ENCODE peak calls at places on chromosomes 6 and 20, in eight cellular contexts. S is mesenteric fat pad, J is mucosa of gallbladder, B is NCI-H446, G is nephron progenitor cell, H is NCI-H748 treated with DMSO at 0.1 percent for 48 hours, Y is foreskin melanocyte, V is G401. U is an unnamed sample.

GRCh38 chr6:63573899-63574553 is 1.7 kb downstream of the LOC128125822 start:
- DNase-seq in Y (peak), H (peak), B (peak), V (peak), J (peak), G (peak), S (no peak), U (peak)

GRCh38 chr6:158634695-158635426 is 9.7 kb downstream of the DYNLT1 start:
- DNase-seq in Y (no peak), B (no peak), S (no peak), G (no peak), H (no peak), J (no peak), V (no peak), U (no peak)

GRCh38 chr6:149080511-149080910 is 237.0 kb upstream of the TAB2 start:
- DNase-seq in Y (no peak), S (no peak), V (no peak), G (no peak), B (no peak), J (no peak), H (no peak), U (no peak)

GRCh38 chr6:33672808-33673207 is 38.7 kb downstream of the UQCC2 start:
- DNase-seq in J (peak), S (no peak), V (no peak), Y (peak), B (no peak), H (no peak), G (peak), U (no peak)

GRCh38 chr20:10179574-10180298 is 38.9 kb upstream of the SNAP25 start:
- DNase-seq in J (no peak), G (peak), V (no peak), Y (no peak), H (no peak), B (no peak), S (no peak), U (peak)

GRCh38 chr20:47740225-47741184 is 44.8 kb downstream of the SULF2 start:
- DNase-seq in H (peak), S (no peak), B (no peak), Y (no peak), J (no peak), G (no peak), V (no peak), U (no peak)

GRCh38 chr20:11810316-11811130 is 107.2 kb upstream of the BTBD3 start:
- DNase-seq in G (no peak), J (no peak), V (peak), H (no peak), B (no peak), Y (no peak), S (no peak), U (peak)

GRCh38 chr6:21885532-21886089 is 292.1 kb downstream of the SOX4 start:
- DNase-seq in S (no peak), Y (peak), V (peak), H (no peak), B (peak), G (peak), J (peak), U (no peak)

GRCh38 chr20:33653900-33654596 is 8.1 kb upstream of the C20orf144 start:
- DNase-seq in G (no peak), S (no peak), H (peak), J (peak), V (no peak), Y (no peak), B (no peak), U (peak)

GRCh38 chr20:46087161-46087560 is 2.6 kb downstream of the NCOA5 start:
- DNase-seq in B (no peak), J (no peak), G (no peak), Y (no peak), H (no peak), S (no peak), V (no peak), U (no peak)

GRCh38 chr6:6695711-6696048 is 107.2 kb downstream of the LY86 start:
- DNase-seq in B (peak), J (no peak), G (no peak), H (no peak), S (no peak), Y (no peak), V (no peak), U (no peak)

GRCh38 chr6:31131595-31131994 is 7.3 kb downstream of the PSORS1C2 start:
- DNase-seq in S (no peak), J (no peak), G (no peak), H (no peak), V (no peak), Y (no peak), B (no peak), U (no peak)

GRCh38 chr6:80009531-80009930 is 5.1 kb downstream of the TTK start:
- DNase-seq in H (no peak), S (no peak), J (no peak), Y (no peak), B (no peak), V (no peak), G (no peak), U (no peak)

GRCh38 chr6:144064402-144064830 is 31.0 kb downstream of the SF3B5 start:
- DNase-seq in S (peak), V (peak), H (peak), G (peak), B (no peak), J (peak), Y (no peak), U (peak)

GRCh38 chr20:1336699-1337387 is 7.9 kb upstream of the SDCBP2 start:
- DNase-seq in S (peak), G (no peak), V (peak), B (no peak), J (peak), H (peak), Y (no peak), U (no peak)

GRCh38 chr6:106617857-106618256 is 11.4 kb downstream of the RTN4IP1 start:
- DNase-seq in S (no peak), Y (no peak), J (no peak), V (no peak), G (no peak), B (no peak), H (no peak), U (no peak)

GRCh38 chr6:30770164-30770563 is 25.8 kb upstream of the IER3 start:
- DNase-seq in B (no peak), H (no peak), S (no peak), Y (no peak), J (no peak), G (no peak), V (no peak), U (no peak)

GRCh38 chr6:108561742-108562502 is 1.2 kb downstream of the FOXO3 start:
- DNase-seq in S (no peak), Y (no peak), H (peak), B (no peak), J (peak), V (peak), G (peak), U (no peak)

GRCh38 chr6:76250666-76251065 is 178.2 kb upstream of the IMPG1 start:
- DNase-seq in B (no peak), V (no peak), J (no peak), Y (no peak), H (no peak), S (no peak), G (no peak), U (no peak)

GRCh38 chr6:40426341-40427066 is 160.7 kb downstream of the LRFN2 start:
- DNase-seq in G (no peak), V (peak), J (no peak), Y (no peak), H (no peak), B (peak), S (no peak), U (no peak)

GRCh38 chr6:155274533-155274932 is 10.7 kb downstream of the CLDN20 start:
- DNase-seq in Y (no peak), H (no peak), G (no peak), J (no peak), B (no peak), S (no peak), V (no peak), U (no peak)

GRCh38 chr20:6501061-6501460 is 266.4 kb upstream of the BMP2 start:
- DNase-seq in J (no peak), G (no peak), V (no peak), S (no peak), B (no peak), H (no peak), Y (peak), U (no peak)

GRCh38 chr20:58694241-58695083 is 1.9 kb downstream of the NPEPL1 start:
- DNase-seq in H (no peak), J (no peak), Y (no peak), S (peak), V (no peak), B (no peak), G (no peak), U (no peak)

GRCh38 chr6:4581468-4582420 is 194.5 kb upstream of the CDYL start:
- DNase-seq in Y (peak), S (no peak), G (no peak), H (no peak), V (no peak), B (no peak), J (no peak), U (no peak)

GRCh38 chr6:164095056-164095455 is 680.5 kb downstream of the QKI start:
- DNase-seq in Y (peak), G (no peak), H (no peak), J (no peak), S (no peak), V (no peak), B (no peak), U (no peak)

GRCh38 chr6:7697820-7698623 is 27.9 kb upstream of the BMP6 start:
- DNase-seq in G (no peak), H (no peak), S (no peak), V (no peak), J (peak), B (no peak), Y (no peak), U (no peak)

GRCh38 chr6:127516676-127517273 is 2.4 kb downstream of the MTCL3 start:
- DNase-seq in B (peak), Y (peak), S (no peak), J (no peak), G (peak), V (peak), H (peak), U (peak)

GRCh38 chr6:126546771-126547170 is 206.9 kb downstream of the CENPW start:
- DNase-seq in S (no peak), V (no peak), G (no peak), J (no peak), B (no peak), Y (no peak), H (no peak), U (no peak)

GRCh38 chr6:119348308-119349040 is 1.1 kb downstream of the MAN1A1 start:
- DNase-seq in S (no peak), B (no peak), G (peak), Y (no peak), J (peak), V (peak), H (peak), U (peak)

GRCh38 chr6:168746643-168747042 is 305.7 kb downstream of the SMOC2 start:
- DNase-seq in B (no peak), G (no peak), Y (no peak), V (no peak), J (no peak), H (no peak), S (no peak), U (no peak)

U was measured in NCI-H146.